ENCODE peak calls at places on chromosomes 2 and 18, in seven cellular contexts. M, C, T, D, A, N and Y are unnamed samples.
A peak's percentile ranks its signal among the peaks of the same experiment; 100 is the strongest.

GRCh38 chr2:109005686-109006204 is 16.7 kb upstream of the EDAR start:
- DNase-seq in C (no peak), M (no peak), D (peak; percentile 49), A (no peak), N (no peak), T (no peak), Y (peak; percentile 88)

GRCh38 chr2:24015562-24016375 is 5.9 kb downstream of the MFSD2B start:
- DNase-seq in A (no peak), M (peak; percentile 77), T (no peak), C (peak; percentile 89), D (peak; percentile 72), N (peak; percentile 81), Y (no peak)

GRCh38 chr18:79982736-79983135 is 5.6 kb downstream of the TXNL4A start:
- DNase-seq in D (peak; percentile 28), T (no peak), C (no peak), N (no peak), A (no peak), M (no peak), Y (no peak)

GRCh38 chr2:12222561-12222960 is 476.1 kb downstream of the LPIN1 start:
- DNase-seq in T (no peak), N (no peak), A (no peak), D (no peak), C (peak; percentile 10), M (no peak), Y (no peak)

GRCh38 chr2:234914371-234915154 is 37.3 kb upstream of the SH3BP4 start:
- DNase-seq in T (no peak), D (no peak), N (no peak), A (no peak), C (no peak), M (no peak), Y (no peak)

GRCh38 chr2:144389930-144390311 is 130.0 kb downstream of the ZEB2 start:
- DNase-seq in M (no peak), C (no peak), N (no peak), T (no peak), A (no peak), D (no peak), Y (no peak)

GRCh38 chr2:143428700-143429099 is 299.5 kb downstream of the ARHGAP15 start:
- DNase-seq in A (no peak), N (no peak), D (peak; percentile 26), T (no peak), C (peak; percentile 40), M (no peak), Y (no peak)

GRCh38 chr2:144516981-144517824 is 2.7 kb downstream of the ZEB2 start:
- DNase-seq in A (peak; percentile 32), T (peak; percentile 65), D (peak; percentile 97), C (peak; percentile 79), N (peak; percentile 83), M (peak; percentile 58), Y (peak; percentile 72)

GRCh38 chr2:180050246-180050645 is 43.1 kb upstream of the CWC22 start:
- DNase-seq in A (no peak), T (no peak), M (no peak), D (no peak), N (no peak), C (peak; percentile 2), Y (no peak)

GRCh38 chr2:80326214-80326613 is 21.7 kb upstream of the LRRTM1 start:
- DNase-seq in D (peak; percentile 27), T (no peak), A (no peak), C (peak; percentile 55), N (no peak), M (no peak), Y (no peak)

GRCh38 chr2:169683425-169684134 is 10.6 kb downstream of the CFAP210 start:
- DNase-seq in A (no peak), M (no peak), C (no peak), D (no peak), T (no peak), N (no peak), Y (no peak)

GRCh38 chr2:180222642-180223041 is 215.5 kb upstream of the CWC22 start:
- DNase-seq in A (no peak), M (no peak), C (peak; percentile 98), T (no peak), N (no peak), D (peak; percentile 92), Y (no peak)

GRCh38 chr2:138423745-138424144 is 77.8 kb upstream of the SPOPL start:
- DNase-seq in T (no peak), D (no peak), C (no peak), N (no peak), A (no peak), M (no peak), Y (no peak)

GRCh38 chr2:233089851-233090250 is 29.7 kb downstream of the INPP5D start:
- DNase-seq in M (no peak), D (no peak), C (no peak), N (no peak), T (no peak), A (no peak), Y (no peak)

GRCh38 chr2:118387509-118387908 is 299.2 kb downstream of the INSIG2 start:
- DNase-seq in N (no peak), D (peak; percentile 81), T (no peak), A (no peak), M (no peak), C (peak; percentile 92), Y (no peak)

GRCh38 chr2:26243643-26244478 is 571 bp downstream of the HADHA start:
- DNase-seq in A (peak; percentile 35), T (no peak), D (peak; percentile 37), C (peak; percentile 74), N (peak; percentile 67), M (peak; percentile 19), Y (peak; percentile 26)

GRCh38 chr2:26470601-26471260 is 7.2 kb downstream of the OTOF start:
- DNase-seq in T (no peak), M (no peak), A (no peak), C (no peak), N (no peak), D (no peak), Y (no peak)

GRCh38 chr2:88596141-88596830 is 31.0 kb downstream of the EIF2AK3 start:
- DNase-seq in N (no peak), M (no peak), A (no peak), T (no peak), D (peak; percentile 51), C (no peak), Y (no peak)
- H3K4me3 ChIP-seq in N (no peak overlapping the region), M (no peak overlapping the region), A (no peak overlapping the region), T (no peak overlapping the region), D (no peak overlapping the region), C (no peak overlapping the region), Y (no peak overlapping the region)

DNA sequence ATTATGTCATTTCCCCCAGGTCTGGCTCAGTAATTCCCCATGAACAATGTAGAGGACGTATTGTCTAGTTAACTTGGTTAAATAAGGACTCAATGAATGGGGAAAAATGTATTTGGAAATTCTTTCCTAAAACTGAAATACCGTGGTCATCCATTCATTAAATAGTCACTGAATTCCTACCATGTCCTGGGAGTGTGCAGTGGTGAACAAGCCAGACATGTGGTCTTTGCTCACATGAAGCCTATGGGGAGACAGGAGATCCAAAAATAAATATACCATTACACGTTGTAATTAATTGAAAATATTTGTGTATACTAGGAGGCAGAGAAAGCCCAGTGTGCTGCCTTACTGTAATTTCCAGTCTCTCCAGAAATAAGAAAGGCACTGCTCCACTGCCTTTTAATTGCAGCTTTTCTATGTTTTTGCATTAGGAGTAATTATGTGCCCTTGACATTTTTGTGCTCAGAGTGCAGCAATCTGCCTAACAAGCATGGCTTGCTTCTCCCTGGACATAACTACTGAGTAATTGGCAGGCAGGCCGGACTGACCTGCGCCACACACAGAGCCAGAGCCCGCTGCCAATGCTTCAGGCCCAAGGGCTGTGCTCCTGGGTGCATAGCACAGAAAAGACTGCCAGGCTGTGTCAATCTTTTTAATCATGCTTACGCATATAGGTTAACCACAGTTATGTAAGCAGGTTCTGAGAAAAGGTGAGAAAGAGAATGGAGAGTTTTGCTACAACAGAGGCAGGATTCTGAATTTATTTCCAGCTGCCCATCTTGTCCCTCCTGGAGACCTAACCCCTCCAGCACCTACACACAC is 22.2 kb upstream of the TTC39C start:
- DNase-seq in N (no peak), M (no peak), D (peak; percentile 82), A (no peak), C (peak; percentile 82), T (peak; percentile 51), Y (peak; percentile 66)
- H3K4me3 ChIP-seq in N (no peak overlapping the region), M (no peak overlapping the region), D (no peak overlapping the region), A (no peak overlapping the region), C (no peak overlapping the region), T (no peak overlapping the region), Y (no peak overlapping the region)

DNA sequence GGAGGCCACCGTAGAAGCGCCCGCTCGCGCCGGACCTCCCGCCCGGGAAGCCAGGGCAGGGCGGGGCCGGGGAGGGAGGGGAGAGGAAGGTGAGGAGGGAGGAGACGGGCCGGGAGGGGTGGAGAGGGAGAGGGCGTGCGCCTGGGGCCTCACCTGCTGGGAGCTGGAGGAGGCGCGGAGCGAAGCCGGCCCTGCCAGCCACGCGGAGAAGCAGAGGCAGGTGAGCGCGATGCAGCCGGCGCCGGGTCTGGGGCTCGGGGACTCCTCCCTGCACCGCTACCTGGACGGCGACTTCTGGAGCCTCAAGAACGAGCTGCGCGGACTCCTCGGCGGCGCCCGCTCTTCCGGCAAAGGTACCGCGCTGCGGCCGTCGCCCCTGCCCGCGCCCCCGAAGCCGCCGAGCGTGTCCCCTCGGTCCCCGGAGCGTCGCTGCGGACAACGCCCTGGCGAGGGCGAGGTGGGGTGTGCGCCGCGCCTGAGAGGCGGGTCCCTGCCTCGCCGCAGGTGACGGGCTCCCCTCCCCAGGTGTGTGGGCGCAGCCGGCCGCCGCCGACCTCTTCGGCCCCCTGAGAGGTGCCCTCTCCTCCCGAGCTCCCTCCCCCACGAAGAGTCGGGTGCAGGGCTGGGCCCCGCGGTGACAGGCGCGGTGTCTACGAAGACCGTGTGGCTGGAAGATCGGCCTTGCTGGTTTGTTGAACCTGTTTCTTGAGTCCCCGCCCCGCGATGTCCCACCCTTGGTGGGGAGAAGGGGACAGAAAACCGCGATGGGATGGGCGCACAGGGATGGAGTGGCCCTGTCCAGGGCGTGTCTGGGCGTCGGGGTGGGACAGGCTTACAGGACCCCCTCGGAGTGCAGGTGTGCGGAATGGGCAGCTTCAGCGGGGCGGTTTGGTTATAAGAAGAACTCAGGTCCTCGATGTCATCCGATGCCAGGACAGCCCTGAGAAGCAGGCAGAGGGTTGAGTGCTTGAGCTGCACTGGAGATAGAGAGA is at the start of gene ACOXL:
- DNase-seq in A (peak; percentile 73), D (no peak), T (no peak), C (peak; percentile 42), M (no peak), N (no peak), Y (peak; percentile 59)
- H3K4me3 ChIP-seq in A (peak within 1 kb of the TSS; percentile 34), D (no peak within 1 kb of the TSS), T (peak within 1 kb of the TSS; percentile 56), C (no peak within 1 kb of the TSS), M (peak within 1 kb of the TSS; percentile 41), N (no peak within 1 kb of the TSS), Y (peak within 1 kb of the TSS; percentile 59)

DNA sequence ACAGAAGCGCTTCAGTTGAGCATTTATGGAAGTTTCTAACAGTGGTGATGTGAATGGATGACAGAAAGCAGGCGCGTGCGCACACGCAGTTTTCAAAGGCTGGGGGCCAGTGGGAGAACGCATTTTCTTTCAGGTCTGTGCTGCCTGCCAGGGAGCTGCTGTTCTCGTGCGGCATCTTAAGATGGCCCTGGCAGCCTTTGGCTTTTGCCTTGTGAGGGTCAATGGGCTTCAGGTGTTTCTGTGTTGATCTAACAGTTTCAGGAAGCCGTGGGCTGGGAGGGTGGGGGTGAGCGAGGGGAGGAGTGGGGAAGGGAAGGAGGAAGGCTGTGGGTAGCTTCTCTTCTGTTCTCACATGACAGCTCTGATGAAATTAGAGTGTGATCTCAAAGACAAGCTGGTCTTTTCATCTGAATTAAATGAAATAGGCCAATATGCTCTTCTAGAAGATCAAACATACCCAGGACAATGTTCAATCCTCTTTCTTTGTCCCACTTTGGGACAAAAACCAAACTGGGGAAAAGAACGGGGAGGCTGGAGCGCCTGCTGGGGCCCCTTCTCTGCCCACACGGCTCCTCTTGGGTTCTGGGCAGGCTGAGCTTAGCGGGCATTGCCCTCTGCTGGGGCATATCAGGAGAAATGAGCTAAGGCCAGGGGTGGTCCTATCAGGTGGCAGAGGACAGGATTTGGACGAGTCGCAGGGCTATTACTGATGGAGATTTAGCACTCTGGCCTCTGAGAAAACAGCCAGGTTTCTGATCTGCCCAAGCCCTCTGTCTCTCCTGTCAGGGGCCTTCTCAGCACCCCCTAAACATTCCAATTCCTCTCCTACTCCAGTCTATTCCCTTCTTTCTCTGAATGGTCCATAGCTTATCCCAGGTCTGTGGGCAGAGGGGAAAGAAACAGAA is 126.2 kb upstream of the LGALSL start:
- DNase-seq in N (peak; percentile 40), A (peak; percentile 33), D (peak; percentile 39), M (no peak), T (peak; percentile 43), C (peak; percentile 49), Y (peak; percentile 67)
- H3K4me3 ChIP-seq in N (no peak overlapping the region), A (peak overlapping the region; percentile 8), D (no peak overlapping the region), M (no peak overlapping the region), T (peak overlapping the region; percentile 56), C (no peak overlapping the region), Y (no peak overlapping the region)